ENCODE peak calls at places on chromosomes 3 and 15, in five cellular contexts. D is A549, P is stomach, S is suprapubic skin, H is ovary. U is an unnamed sample.

GRCh38 chr3:196712514-196713413 is 587 bp downstream of the PIGX start:
- DNase-seq in D (peak), P (peak), S (peak), H (peak), U (no peak)

GRCh38 chr3:173371848-173372487 is 25.6 kb upstream of the NLGN1 start:
- DNase-seq in D (no peak), S (no peak), P (no peak), H (no peak), U (no peak)

GRCh38 chr3:54897028-54897711 is 30.7 kb downstream of the LRTM1 start:
- DNase-seq in P (no peak), S (no peak), D (no peak), H (no peak), U (no peak)

GRCh38 chr3:53089511-53089910 is 40.7 kb downstream of the RFT1 start:
- DNase-seq in P (no peak), S (no peak), H (peak), D (no peak), U (no peak)

GRCh38 chr3:175695251-175695650 is 836.1 kb downstream of the NAALADL2 start:
- DNase-seq in D (no peak), H (no peak), P (no peak), S (no peak), U (no peak)

GRCh38 chr3:33313331-33313730 is 36.1 kb downstream of the FBXL2 start:
- DNase-seq in H (no peak), D (no peak), S (no peak), P (no peak), U (no peak)

GRCh38 chr3:4271834-4272233 is 31.3 kb upstream of the SETMAR start:
- DNase-seq in S (no peak), D (peak), H (no peak), P (no peak), U (no peak)

GRCh38 chr3:194720048-194720447 is 34.4 kb downstream of the FAM43A start:
- DNase-seq in D (no peak), P (no peak), S (no peak), H (no peak), U (no peak)

GRCh38 chr3:186825294-186825821 is 17.2 kb upstream of the ADIPOQ start:
- DNase-seq in P (no peak), H (no peak), S (peak), D (no peak), U (no peak)

GRCh38 chr15:70533931-70534742 is 229.2 kb downstream of the UACA start:
- DNase-seq in S (no peak), H (no peak), P (no peak), D (no peak), U (no peak)

GRCh38 chr3:114370537-114371174 is 76.8 kb downstream of the TIGIT start:
- DNase-seq in P (no peak), H (no peak), S (no peak), D (no peak), U (no peak)

GRCh38 chr3:112770026-112770626 is 76.5 kb downstream of the CD200R1L start:
- DNase-seq in H (no peak), D (no peak), P (no peak), S (peak), U (no peak)

GRCh38 chr3:16668776-16669545 is 63.7 kb upstream of the DAZL start:
- DNase-seq in P (no peak), H (no peak), D (no peak), S (no peak), U (no peak)

GRCh38 chr3:100128565-100128964 is 14.3 kb upstream of the FILIP1L start:
- DNase-seq in D (no peak), P (no peak), H (no peak), S (no peak), U (no peak)

GRCh38 chr15:74365619-74366445 is 1.6 kb downstream of the CYP11A1 start:
- DNase-seq in H (peak), S (peak), D (no peak), P (no peak), U (no peak)

GRCh38 chr3:44554626-44555592 is at the start of gene ZKSCAN7:
- DNase-seq in S (peak), H (peak), P (peak), D (no peak), U (no peak)

GRCh38 chr3:103794656-103795055 is 1359.8 kb downstream of the ZPLD1 start:
- DNase-seq in P (no peak), S (no peak), H (no peak), D (no peak), U (no peak)

GRCh38 chr15:60555291-60555690 is 76.3 kb upstream of the ICE2 start:
- DNase-seq in S (no peak), D (no peak), H (no peak), P (no peak), U (no peak)

GRCh38 chr3:64650710-64651109 is 37.1 kb downstream of the ADAMTS9 start:
- DNase-seq in D (no peak), H (no peak), P (no peak), S (no peak), U (no peak)

GRCh38 chr3:112382543-112383160 is 49.7 kb downstream of the CD200 start:
- DNase-seq in P (no peak), H (no peak), D (no peak), S (no peak), U (no peak)

GRCh38 chr3:132443421-132443820 is 26.1 kb downstream of the DNAJC13 start:
- DNase-seq in H (no peak), S (no peak), P (no peak), D (no peak), U (no peak)

GRCh38 chr15:29887719-29888118 is 65.5 kb upstream of the TJP1 start:
- DNase-seq in H (no peak), D (no peak), P (no peak), S (no peak), U (no peak)

GRCh38 chr3:169662215-169663070 is 1.1 kb downstream of the MECOM start:
- DNase-seq in P (peak), D (peak), S (no peak), H (peak), U (no peak)

GRCh38 chr3:137987723-137988122 is 22.2 kb upstream of the CLDN18 start:
- DNase-seq in S (no peak), D (no peak), P (no peak), H (no peak), U (no peak)

GRCh38 chr3:33099701-33100100 is 2.8 kb upstream of the GLB1 start:
- DNase-seq in S (no peak), D (no peak), H (no peak), P (no peak), U (no peak)

GRCh38 chr3:123870033-123870432 is 14.1 kb downstream of the MYLK start:
- DNase-seq in H (no peak), D (no peak), P (no peak), S (no peak), U (no peak)

GRCh38 chr15:56608993-56609392 is 124.3 kb downstream of the ZNF280D start:
- DNase-seq in H (no peak), S (no peak), P (no peak), D (no peak), U (no peak)

GRCh38 chr3:128187495-128187894 is 34.2 kb downstream of the EEFSEC start:
- DNase-seq in S (no peak), P (no peak), D (no peak), H (no peak), U (peak)

GRCh38 chr15:58139631-58140522 is 1.7 kb downstream of the AQP9 start:
- DNase-seq in H (no peak), D (no peak), S (no peak), P (no peak), U (no peak)

GRCh38 chr3:67654832-67655152 is 380 bp upstream of the SUCLG2 start:
- DNase-seq in S (no peak), D (no peak), H (no peak), P (no peak), U (no peak)

GRCh38 chr3:50274371-50275104 is 4.3 kb upstream of the LSMEM2 start:
- DNase-seq in P (peak), H (peak), D (peak), S (peak), U (no peak)

GRCh38 chr15:37793851-37794250 is 140.6 kb upstream of the TMCO5A start:
- DNase-seq in P (no peak), D (no peak), H (no peak), S (no peak), U (no peak)

GRCh38 chr3:124266517-124266916 is 274.6 kb upstream of the ROPN1 start:
- DNase-seq in D (no peak), H (no peak), P (no peak), S (no peak), U (no peak)

GRCh38 chr3:31321620-31322019 is 211.1 kb upstream of the STT3B start:
- DNase-seq in D (no peak), S (no peak), P (no peak), H (no peak), U (no peak)

GRCh38 chr3:64686446-64686908 is 1.3 kb downstream of the ADAMTS9 start:
- DNase-seq in D (peak), H (no peak), S (no peak), P (peak), U (no peak)

GRCh38 chr15:92818658-92819311 is 81.3 kb upstream of the CHD2 start:
- DNase-seq in S (no peak), H (no peak), D (no peak), P (no peak), U (no peak)

GRCh38 chr15:48440084-48440483 is 108.9 kb downstream of the DUT start:
- DNase-seq in S (no peak), P (no peak), D (no peak), H (peak), U (no peak)

GRCh38 chr3:73094127-73094526 is 32.7 kb downstream of the EBLN2 start:
- DNase-seq in D (peak), P (no peak), S (no peak), H (no peak), U (no peak)

DNA sequence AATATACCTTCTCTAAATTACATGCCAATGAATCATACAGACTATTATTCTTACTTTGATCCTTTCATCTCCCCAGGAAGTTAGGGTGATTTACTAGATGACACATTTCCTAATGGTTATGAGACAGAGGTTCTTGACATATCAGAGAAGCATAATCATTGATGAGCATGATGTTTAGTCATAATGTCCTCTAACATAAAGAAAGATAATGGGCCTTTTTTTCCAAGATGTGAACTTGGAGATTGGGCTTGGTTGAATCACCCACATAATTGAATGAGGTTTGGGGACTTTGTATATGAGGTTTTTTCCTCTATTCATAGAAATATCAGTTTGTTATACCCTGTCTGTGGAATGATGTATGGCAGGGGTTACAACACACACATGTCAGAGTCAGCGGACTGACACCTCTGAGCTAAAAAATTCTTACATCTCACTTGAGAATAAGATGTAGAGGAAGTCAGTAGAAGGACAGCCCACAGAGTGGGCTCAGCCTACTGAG is 69.7 kb upstream of the DCBLD2 start:
- DNase-seq in S (no peak), P (no peak), H (no peak), D (no peak), U (no peak)
- TF ChIP-seq EP300 in S (no peak), P (no peak), H (no peak), D (peak), U (no peak)

DNA sequence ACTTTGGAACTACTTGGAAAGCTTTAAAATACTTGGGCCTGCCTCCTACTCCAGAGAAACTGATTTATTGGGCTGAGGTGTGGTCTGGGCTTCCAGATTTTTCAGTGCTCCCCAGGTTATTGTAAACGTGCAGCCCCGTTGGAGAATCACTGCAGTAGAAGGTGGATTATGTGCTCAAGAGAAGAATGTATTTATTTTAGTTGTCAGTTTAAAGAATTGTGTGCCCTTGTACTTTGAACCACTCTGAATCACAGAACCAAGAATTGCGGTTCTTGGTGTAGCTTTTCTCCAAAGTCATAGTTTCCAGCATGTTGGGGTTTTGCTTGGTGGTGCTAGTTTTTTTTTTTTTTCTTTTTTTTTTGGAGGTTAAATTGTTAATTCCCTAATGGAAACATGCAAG is 1.6 kb downstream of the TATDN2 start:
- DNase-seq in S (no peak), H (no peak), P (no peak), D (no peak), U (no peak)
- H3K4me3 ChIP-seq in S (peak), H (peak), P (peak), D (peak), U (peak)

GRCh38 chr3:157089455-157090221 is 70.3 kb downstream of the CCNL1 start:
- DNase-seq in S (no peak), D (no peak), H (no peak), P (peak), U (no peak)
- TF ChIP-seq EP300 in S (peak), D (no peak), H (no peak), P (no peak), U (no peak)

DNA sequence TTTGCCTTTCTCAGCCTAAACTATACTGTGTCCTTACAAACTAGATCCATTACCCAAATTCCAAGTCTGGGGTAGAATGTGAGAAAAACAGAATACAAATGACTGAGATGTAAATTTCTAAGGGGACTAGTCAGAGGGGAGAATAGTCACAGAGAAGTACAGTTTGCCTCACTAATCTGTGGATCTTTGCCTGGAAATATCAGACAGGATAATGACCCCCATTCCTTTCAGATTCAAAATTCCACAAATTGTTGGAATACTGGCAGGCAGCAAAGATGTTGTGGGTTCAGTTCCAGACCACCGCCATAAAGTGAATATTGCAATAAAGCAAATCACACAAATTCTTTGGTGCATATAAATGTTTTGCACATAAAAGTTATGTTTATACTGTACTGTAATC is 762.8 kb upstream of the NR2F2 start:
- DNase-seq in P (no peak), H (no peak), S (no peak), D (no peak), U (no peak)
- H3K4me3 ChIP-seq in P (no peak), H (no peak), S (no peak), D (no peak), U (no peak)

DNA sequence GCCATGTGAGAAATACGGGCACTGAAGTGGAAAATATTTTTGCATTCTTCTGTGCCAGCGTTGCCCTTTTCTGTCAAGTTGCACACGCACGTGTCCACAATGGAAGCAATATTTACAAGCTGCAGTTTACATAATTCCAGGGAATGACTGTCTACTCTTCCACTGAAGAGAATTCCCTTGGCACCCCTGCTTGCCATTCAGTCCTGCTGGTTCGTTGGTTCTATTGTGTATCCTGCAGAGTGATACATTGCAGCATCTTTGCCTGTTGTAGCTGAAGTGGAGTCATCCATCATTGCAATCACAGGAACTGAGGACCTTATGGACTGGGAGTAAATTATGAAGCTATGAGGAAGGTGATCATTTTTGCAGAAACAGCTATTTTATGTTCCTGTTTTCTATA is 759.4 kb downstream of the ROBO2 start:
- DNase-seq in D (no peak), S (no peak), H (no peak), P (no peak), U (no peak)
- TF ChIP-seq EP300 in D (no peak), S (no peak), H (no peak), P (no peak), U (no peak)

DNA sequence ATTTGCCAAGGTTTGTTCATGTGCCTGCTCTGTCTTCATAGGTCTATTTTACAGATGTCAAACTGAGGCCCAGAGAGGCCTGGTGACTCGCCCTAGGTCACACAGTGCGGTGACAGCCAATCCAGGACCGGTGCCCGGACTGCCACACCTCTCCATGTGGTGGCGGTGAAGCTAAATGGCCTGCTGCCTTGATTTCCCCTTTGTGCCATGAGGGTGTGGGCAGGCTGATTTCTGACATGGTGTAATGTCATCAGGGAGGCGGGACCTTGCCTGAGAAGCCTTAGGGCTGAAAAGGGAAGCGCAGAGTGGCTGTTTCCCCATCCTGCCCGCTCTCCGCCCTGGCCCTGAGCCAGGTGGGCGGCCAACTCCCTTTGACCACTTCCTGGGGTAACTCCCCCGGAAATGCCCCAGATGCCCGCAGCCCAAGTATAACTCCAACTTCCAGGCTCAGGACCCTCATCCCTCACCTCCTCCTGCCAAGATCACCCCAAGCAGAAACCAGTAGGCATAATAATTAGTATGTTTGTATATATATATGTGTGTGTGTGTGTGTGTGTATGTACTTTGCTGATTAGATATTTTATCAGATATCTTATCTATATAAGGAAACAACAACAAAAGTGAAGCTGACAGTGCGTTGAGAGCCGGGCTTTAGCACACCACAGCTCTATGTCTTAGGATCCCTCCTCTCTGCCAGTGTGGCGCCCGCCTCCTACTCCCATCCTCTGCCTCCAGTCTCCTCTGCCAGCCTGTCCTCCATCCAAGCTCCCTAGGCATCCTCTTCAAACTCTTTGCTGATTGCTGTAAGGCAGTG is 63.9 kb downstream of the IQSEC1 start:
- DNase-seq in S (peak), D (no peak), H (peak), P (peak), U (no peak)
- H3K4me3 ChIP-seq in S (no peak), D (no peak), H (no peak), P (no peak), U (no peak)

GRCh38 chr15:101255615-101256350 is 3.9 kb upstream of the CHSY1 start:
- DNase-seq in D (no peak), P (no peak), H (no peak), S (no peak), U (no peak)
- TF ChIP-seq EP300 in D (no peak), P (no peak), H (no peak), S (no peak), U (no peak)